ENCODE peak calls at places on chromosomes 3 and 15, in seven cellular contexts. W, Y, R, B, X, A and Q are unnamed samples.

GRCh38 chr3:16331319-16331883 is 66.4 kb downstream of the OXNAD1 start:
- DNase-seq in W (no peak), Y (no peak), R (no peak), B (no peak), X (no peak), A (no peak), Q (no peak)

GRCh38 chr3:30673425-30674341 is 67.3 kb downstream of the TGFBR2 start:
- DNase-seq in W (no peak), Y (no peak), R (no peak), B (no peak), X (no peak), A (no peak), Q (peak; percentile 70)

GRCh38 chr3:121786485-121786884 is 36.9 kb upstream of the GOLGB1 start:
- DNase-seq in W (no peak), Y (peak; percentile 59), R (no peak), B (no peak), X (no peak), A (no peak), Q (peak; percentile 17)

GRCh38 chr3:1883489-1883888 is 215.2 kb upstream of the CNTN4 start:
- DNase-seq in W (no peak), Y (no peak), R (no peak), B (no peak), X (no peak), A (no peak), Q (no peak)

GRCh38 chr15:90059208-90059985 is 42.9 kb downstream of the IDH2 start:
- DNase-seq in W (no peak), Y (no peak), R (peak; percentile 59), B (no peak), X (no peak), A (peak; percentile 98), Q (no peak)

GRCh38 chr3:33645060-33645841 is 72.8 kb downstream of the CLASP2 start:
- DNase-seq in W (no peak), Y (peak; percentile 38), R (no peak), B (no peak), X (no peak), A (no peak), Q (peak; percentile 48)

GRCh38 chr15:89003865-89004725 is 84.2 kb upstream of the ABHD2 start:
- DNase-seq in W (no peak), Y (peak; percentile 44), R (no peak), B (no peak), X (no peak), A (peak; percentile 39), Q (peak; percentile 73)

GRCh38 chr3:107633327-107634141 is 110.8 kb downstream of the BBX start:
- DNase-seq in W (no peak), Y (no peak), R (no peak), B (no peak), X (no peak), A (peak; percentile 71), Q (no peak)

GRCh38 chr15:100723323-100723801 is 121.0 kb downstream of the ASB7 start:
- DNase-seq in W (no peak), Y (peak; percentile 22), R (no peak), B (no peak), X (peak; percentile 75), A (no peak), Q (no peak)

GRCh38 chr15:39499701-39500100 is 81.2 kb upstream of the THBS1 start:
- DNase-seq in W (no peak), Y (peak; percentile 49), R (no peak), B (no peak), X (no peak), A (no peak), Q (no peak)

GRCh38 chr3:25335429-25335828 is 92.6 kb upstream of the RARB start:
- DNase-seq in W (no peak), Y (no peak), R (no peak), B (no peak), X (no peak), A (no peak), Q (no peak)

GRCh38 chr3:159252274-159252673 is 450.4 kb downstream of the MFSD1 start:
- DNase-seq in W (no peak), Y (peak; percentile 70), R (no peak), B (peak; percentile 42), X (peak; percentile 59), A (no peak), Q (peak; percentile 45)

GRCh38 chr3:124107491-124107890 is 115.6 kb upstream of the ROPN1 start:
- DNase-seq in W (no peak), Y (peak; percentile 19), R (no peak), B (no peak), X (no peak), A (no peak), Q (no peak)

GRCh38 chr3:196726788-196727675 is 12.6 kb upstream of the PAK2 start:
- DNase-seq in W (no peak), Y (peak; percentile 78), R (no peak), B (no peak), X (peak; percentile 96), A (peak; percentile 16), Q (no peak)

GRCh38 chr3:105606052-105606451 is 239.3 kb downstream of the ALCAM start:
- DNase-seq in W (no peak), Y (peak; percentile 40), R (no peak), B (peak; percentile 67), X (peak; percentile 51), A (no peak), Q (peak; percentile 11)

GRCh38 chr3:64488938-64489337 is 198.9 kb downstream of the ADAMTS9 start:
- DNase-seq in W (no peak), Y (no peak), R (no peak), B (no peak), X (no peak), A (no peak), Q (no peak)

GRCh38 chr15:57746752-57747151 is 40.2 kb downstream of the POLR2M start:
- DNase-seq in W (no peak), Y (no peak), R (no peak), B (no peak), X (no peak), A (no peak), Q (no peak)

GRCh38 chr15:57751177-57751800 is 44.8 kb downstream of the POLR2M start:
- DNase-seq in W (no peak), Y (peak; percentile 66), R (no peak), B (no peak), X (peak; percentile 41), A (peak; percentile 10), Q (peak; percentile 48)

GRCh38 chr15:57752840-57753239 is 46.3 kb downstream of the POLR2M start:
- DNase-seq in W (no peak), Y (no peak), R (no peak), B (no peak), X (no peak), A (no peak), Q (no peak)

GRCh38 chr15:57747206-57747605 is 40.7 kb downstream of the POLR2M start:
- DNase-seq in W (no peak), Y (peak; percentile 27), R (peak; percentile 20), B (no peak), X (no peak), A (peak; percentile 9), Q (peak; percentile 49)

DNA sequence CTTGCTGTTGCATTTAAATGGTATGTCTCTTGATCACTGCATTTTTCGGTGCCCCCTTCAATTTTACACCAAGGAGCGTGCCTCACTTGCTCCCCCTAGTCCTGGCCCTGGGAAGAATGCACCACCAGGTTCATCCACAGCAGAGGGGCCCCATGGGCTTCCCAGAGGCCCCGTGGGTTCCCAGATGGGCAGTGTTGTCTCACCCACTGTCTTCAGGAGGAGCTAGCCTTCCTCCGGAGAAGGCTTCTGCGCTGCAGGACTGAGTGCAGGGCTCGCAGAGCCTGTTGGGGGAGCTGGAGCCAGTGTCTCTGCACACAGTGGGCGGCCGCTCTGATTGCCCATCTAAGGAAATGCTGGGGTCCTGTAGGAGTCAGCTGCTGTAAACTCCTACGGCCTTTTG is 45.9 kb downstream of the POLR2M start:
- DNase-seq in W (no peak), Y (peak; percentile 11), R (no peak), B (no peak), X (no peak), A (no peak), Q (peak; percentile 27)
- TF ChIP-seq CTCF in W (no peak), Y (peak; percentile 11), R (no peak), B (peak; percentile 2), X (no peak), A (no peak), Q (peak; percentile 43)

DNA sequence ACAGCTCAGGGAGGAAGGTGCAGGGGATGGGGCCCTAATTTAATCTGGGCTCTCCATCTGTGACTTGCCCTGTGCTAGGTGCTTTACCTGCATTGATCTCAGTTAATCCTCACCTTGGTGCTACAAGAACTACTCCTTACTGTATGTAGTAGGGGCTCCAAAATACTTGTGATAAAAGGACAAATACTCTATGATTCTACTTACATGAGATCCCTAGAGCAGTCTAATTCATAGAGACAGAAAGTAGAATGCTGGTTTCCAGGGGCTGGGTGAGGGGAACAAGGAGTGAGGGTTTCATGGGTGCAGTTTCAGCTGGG is 67.2 kb downstream of the SLC6A1 start:
- DNase-seq in W (no peak), Y (no peak), R (no peak), B (no peak), X (no peak), A (no peak), Q (no peak)
- TF ChIP-seq CTCF in W (no peak), Y (no peak), R (no peak), B (no peak), X (peak; percentile 7), A (no peak), Q (no peak)

GRCh38 chr3:150216041-150216811 is 191.9 kb upstream of the TSC22D2 start:
- DNase-seq in W (no peak), Y (peak; percentile 49), R (no peak), B (peak; percentile 68), X (peak; percentile 29), A (no peak), Q (peak; percentile 51)
- TF ChIP-seq CTCF in W (no peak), Y (no peak), R (no peak), B (no peak), X (no peak), A (no peak), Q (no peak)

GRCh38 chr15:65612616-65612946 is 1.6 kb upstream of the INTS14 start:
- DNase-seq in W (no peak), Y (peak; percentile 67), R (no peak), B (no peak), X (peak; percentile 31), A (no peak), Q (no peak)
- TF ChIP-seq CTCF in W (no peak), Y (no peak), R (no peak), B (no peak), X (no peak), A (no peak), Q (no peak)

DNA sequence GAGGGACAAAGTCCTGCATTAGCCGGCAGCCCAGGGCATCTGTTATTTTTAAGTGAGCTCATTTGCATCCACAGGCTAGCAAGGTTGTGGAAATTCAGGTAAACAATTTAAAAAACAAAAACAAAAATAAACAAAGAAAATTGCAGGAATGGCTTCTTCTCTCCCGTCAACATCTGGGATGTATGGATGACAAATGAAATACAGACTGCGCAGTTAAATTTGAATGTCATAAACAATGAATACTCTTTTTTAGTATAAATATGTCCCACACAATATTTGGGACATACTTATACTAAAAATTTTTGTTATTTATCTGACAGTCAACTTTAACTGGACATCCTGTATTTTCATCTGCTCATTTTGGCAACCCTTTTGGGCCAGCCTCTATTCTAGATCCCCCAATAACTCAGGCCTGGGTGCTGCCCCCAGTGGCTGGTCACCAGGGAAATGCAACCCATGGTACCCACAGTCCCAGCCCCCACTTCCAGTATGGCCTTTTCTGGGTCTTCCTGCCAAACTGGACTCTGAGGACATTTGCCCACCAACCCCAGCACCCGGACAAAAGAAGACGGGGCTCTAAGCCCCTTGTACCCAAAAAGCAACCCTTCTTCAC is 12.7 kb downstream of the GRM2 start:
- DNase-seq in W (no peak), Y (no peak), R (no peak), B (no peak), X (no peak), A (no peak), Q (no peak)
- TF ChIP-seq CTCF in W (no peak), Y (no peak), R (no peak), B (no peak), X (peak; percentile 41), A (no peak), Q (peak; percentile 11)